ENCODE peak calls at places on chromosome 13, in seven cellular contexts. One of them, this sample, is unnamed.

GRCh38 chr13:28539625-28540286 is 44.8 kb upstream of the FLT1 start:
- DNase-seq in left colon: no peak
- DNase-seq in uterus: no peak
- DNase-seq in left ventricle myocardium inferior: no peak
- DNase-seq in GM12891: no peak
- DNase-seq in activated T-helper 2 cell treated with anti-CD3 and anti-CD28 coated beads, Interferon-gamma antibody, Interleukin-2, Interleukin-4, amounts not matched to agents 10 μg/mL and 5 μg/mL and 100 μg/mL, durations not matched to agents 14 hours and 24 hours and 36 hours: no peak
- DNase-seq in cortex of kidney: no peak
- DNase-seq in this sample: no peak

GRCh38 chr13:97256343-97256783 is 34.2 kb downstream of the MBNL2 start:
- DNase-seq in activated T-helper 2 cell treated with anti-CD3 and anti-CD28 coated beads, Interferon-gamma antibody, Interleukin-2, Interleukin-4, amounts not matched to agents 10 μg/mL and 5 μg/mL and 100 μg/mL, durations not matched to agents 14 hours and 24 hours and 36 hours: no peak
- DNase-seq in left colon: no peak
- DNase-seq in cortex of kidney: no peak
- DNase-seq in uterus: no peak
- DNase-seq in GM12891: no peak
- DNase-seq in left ventricle myocardium inferior: no peak
- DNase-seq in this sample: peak; percentile 88

GRCh38 chr13:98994896-98995295 is 17.0 kb upstream of the DOCK9 start:
- DNase-seq in uterus: no peak
- DNase-seq in left colon: no peak
- DNase-seq in GM12891: no peak
- DNase-seq in left ventricle myocardium inferior: no peak
- DNase-seq in activated T-helper 2 cell treated with anti-CD3 and anti-CD28 coated beads, Interferon-gamma antibody, Interleukin-2, Interleukin-4, amounts not matched to agents 10 μg/mL and 5 μg/mL and 100 μg/mL, durations not matched to agents 14 hours and 24 hours and 36 hours: no peak
- DNase-seq in cortex of kidney: no peak
- DNase-seq in this sample: no peak

GRCh38 chr13:113811081-113811928 is 52.3 kb downstream of the TMEM255B start:
- DNase-seq in left ventricle myocardium inferior: no peak
- DNase-seq in GM12891: no peak
- DNase-seq in uterus: no peak
- DNase-seq in activated T-helper 2 cell treated with anti-CD3 and anti-CD28 coated beads, Interferon-gamma antibody, Interleukin-2, Interleukin-4, amounts not matched to agents 10 μg/mL and 5 μg/mL and 100 μg/mL, durations not matched to agents 14 hours and 24 hours and 36 hours: no peak
- DNase-seq in cortex of kidney: no peak
- DNase-seq in left colon: no peak
- DNase-seq in this sample: no peak

GRCh38 chr13:78596701-78597550 is 6.4 kb downstream of the POU4F1 start:
- DNase-seq in uterus: no peak
- DNase-seq in left ventricle myocardium inferior: no peak
- DNase-seq in left colon: no peak
- DNase-seq in activated T-helper 2 cell treated with anti-CD3 and anti-CD28 coated beads, Interferon-gamma antibody, Interleukin-2, Interleukin-4, amounts not matched to agents 10 μg/mL and 5 μg/mL and 100 μg/mL, durations not matched to agents 14 hours and 24 hours and 36 hours: no peak
- DNase-seq in cortex of kidney: no peak
- DNase-seq in GM12891: no peak
- DNase-seq in this sample: no peak

GRCh38 chr13:32746474-32746873 is 160.2 kb downstream of the PDS5B start:
- DNase-seq in left ventricle myocardium inferior: no peak
- DNase-seq in activated T-helper 2 cell treated with anti-CD3 and anti-CD28 coated beads, Interferon-gamma antibody, Interleukin-2, Interleukin-4, amounts not matched to agents 10 μg/mL and 5 μg/mL and 100 μg/mL, durations not matched to agents 14 hours and 24 hours and 36 hours: no peak
- DNase-seq in left colon: no peak
- DNase-seq in uterus: no peak
- DNase-seq in GM12891: no peak
- DNase-seq in cortex of kidney: no peak
- DNase-seq in this sample: peak; percentile 11

GRCh38 chr13:103948477-103948876 is 882.3 kb upstream of the SLC10A2 start:
- DNase-seq in left ventricle myocardium inferior: no peak
- DNase-seq in left colon: no peak
- DNase-seq in uterus: no peak
- DNase-seq in GM12891: no peak
- DNase-seq in activated T-helper 2 cell treated with anti-CD3 and anti-CD28 coated beads, Interferon-gamma antibody, Interleukin-2, Interleukin-4, amounts not matched to agents 10 μg/mL and 5 μg/mL and 100 μg/mL, durations not matched to agents 14 hours and 24 hours and 36 hours: no peak
- DNase-seq in cortex of kidney: no peak
- DNase-seq in this sample: no peak

GRCh38 chr13:105627270-105627669 is 908.2 kb downstream of the EFNB2 start:
- DNase-seq in left colon: no peak
- DNase-seq in cortex of kidney: no peak
- DNase-seq in GM12891: no peak
- DNase-seq in activated T-helper 2 cell treated with anti-CD3 and anti-CD28 coated beads, Interferon-gamma antibody, Interleukin-2, Interleukin-4, amounts not matched to agents 10 μg/mL and 5 μg/mL and 100 μg/mL, durations not matched to agents 14 hours and 24 hours and 36 hours: no peak
- DNase-seq in left ventricle myocardium inferior: no peak
- DNase-seq in uterus: no peak
- DNase-seq in this sample: peak; percentile 63

GRCh38 chr13:28658539-28658795 is 463 bp upstream of the POMP start:
- DNase-seq in left colon: no peak
- DNase-seq in cortex of kidney: no peak
- DNase-seq in left ventricle myocardium inferior: no peak
- DNase-seq in GM12891: no peak
- DNase-seq in uterus: no peak
- DNase-seq in activated T-helper 2 cell treated with anti-CD3 and anti-CD28 coated beads, Interferon-gamma antibody, Interleukin-2, Interleukin-4, amounts not matched to agents 10 μg/mL and 5 μg/mL and 100 μg/mL, durations not matched to agents 14 hours and 24 hours and 36 hours: no peak
- DNase-seq in this sample: no peak

GRCh38 chr13:113184568-113185440 is 23.7 kb downstream of the PCID2 start:
- DNase-seq in left colon: no peak
- DNase-seq in cortex of kidney: no peak
- DNase-seq in left ventricle myocardium inferior: no peak
- DNase-seq in uterus: no peak
- DNase-seq in GM12891: no peak
- DNase-seq in activated T-helper 2 cell treated with anti-CD3 and anti-CD28 coated beads, Interferon-gamma antibody, Interleukin-2, Interleukin-4, amounts not matched to agents 10 μg/mL and 5 μg/mL and 100 μg/mL, durations not matched to agents 14 hours and 24 hours and 36 hours: no peak
- DNase-seq in this sample: no peak

GRCh38 chr13:59793107-59793506 is 370.6 kb downstream of the DIAPH3 start:
- DNase-seq in uterus: no peak
- DNase-seq in left ventricle myocardium inferior: no peak
- DNase-seq in cortex of kidney: no peak
- DNase-seq in activated T-helper 2 cell treated with anti-CD3 and anti-CD28 coated beads, Interferon-gamma antibody, Interleukin-2, Interleukin-4, amounts not matched to agents 10 μg/mL and 5 μg/mL and 100 μg/mL, durations not matched to agents 14 hours and 24 hours and 36 hours: no peak
- DNase-seq in GM12891: no peak
- DNase-seq in left colon: no peak
- DNase-seq in this sample: no peak

GRCh38 chr13:26965976-26966375 is 205.4 kb upstream of the GPR12 start:
- DNase-seq in GM12891: no peak
- DNase-seq in uterus: peak; percentile 66
- DNase-seq in left colon: peak; percentile 46
- DNase-seq in left ventricle myocardium inferior: peak; percentile 81
- DNase-seq in activated T-helper 2 cell treated with anti-CD3 and anti-CD28 coated beads, Interferon-gamma antibody, Interleukin-2, Interleukin-4, amounts not matched to agents 10 μg/mL and 5 μg/mL and 100 μg/mL, durations not matched to agents 14 hours and 24 hours and 36 hours: no peak
- DNase-seq in cortex of kidney: no peak
- DNase-seq in this sample: peak; percentile 20

GRCh38 chr13:52738719-52739467 is 727 bp downstream of the CNMD start:
- DNase-seq in activated T-helper 2 cell treated with anti-CD3 and anti-CD28 coated beads, Interferon-gamma antibody, Interleukin-2, Interleukin-4, amounts not matched to agents 10 μg/mL and 5 μg/mL and 100 μg/mL, durations not matched to agents 14 hours and 24 hours and 36 hours: no peak
- DNase-seq in uterus: no peak
- DNase-seq in GM12891: peak; percentile 58
- DNase-seq in left colon: no peak
- DNase-seq in left ventricle myocardium inferior: no peak
- DNase-seq in cortex of kidney: no peak
- DNase-seq in this sample: peak; percentile 2

GRCh38 chr13:100694722-100695644 is 20.4 kb upstream of the TMTC4 start:
- DNase-seq in left ventricle myocardium inferior: no peak
- DNase-seq in activated T-helper 2 cell treated with anti-CD3 and anti-CD28 coated beads, Interferon-gamma antibody, Interleukin-2, Interleukin-4, amounts not matched to agents 10 μg/mL and 5 μg/mL and 100 μg/mL, durations not matched to agents 14 hours and 24 hours and 36 hours: no peak
- DNase-seq in GM12891: no peak
- DNase-seq in uterus: no peak
- DNase-seq in cortex of kidney: no peak
- DNase-seq in left colon: no peak
- DNase-seq in this sample: peak; percentile 48

GRCh38 chr13:40562975-40563349 is 103.5 kb downstream of the FOXO1 start:
- DNase-seq in left ventricle myocardium inferior: no peak
- DNase-seq in cortex of kidney: no peak
- DNase-seq in left colon: no peak
- DNase-seq in activated T-helper 2 cell treated with anti-CD3 and anti-CD28 coated beads, Interferon-gamma antibody, Interleukin-2, Interleukin-4, amounts not matched to agents 10 μg/mL and 5 μg/mL and 100 μg/mL, durations not matched to agents 14 hours and 24 hours and 36 hours: no peak
- DNase-seq in GM12891: no peak
- DNase-seq in uterus: no peak
- DNase-seq in this sample: no peak

GRCh38 chr13:75217949-75218348 is 264.0 kb downstream of the TBC1D4 start:
- DNase-seq in left ventricle myocardium inferior: no peak
- DNase-seq in activated T-helper 2 cell treated with anti-CD3 and anti-CD28 coated beads, Interferon-gamma antibody, Interleukin-2, Interleukin-4, amounts not matched to agents 10 μg/mL and 5 μg/mL and 100 μg/mL, durations not matched to agents 14 hours and 24 hours and 36 hours: no peak
- DNase-seq in uterus: no peak
- DNase-seq in left colon: no peak
- DNase-seq in cortex of kidney: no peak
- DNase-seq in GM12891: no peak
- DNase-seq in this sample: peak; percentile 71

GRCh38 chr13:83881031-83881727 is 1.1 kb downstream of the SLITRK1 start:
- DNase-seq in cortex of kidney: no peak
- DNase-seq in GM12891: no peak
- DNase-seq in left colon: no peak
- DNase-seq in uterus: no peak
- DNase-seq in left ventricle myocardium inferior: no peak
- DNase-seq in activated T-helper 2 cell treated with anti-CD3 and anti-CD28 coated beads, Interferon-gamma antibody, Interleukin-2, Interleukin-4, amounts not matched to agents 10 μg/mL and 5 μg/mL and 100 μg/mL, durations not matched to agents 14 hours and 24 hours and 36 hours: no peak
- DNase-seq in this sample: peak; percentile 18

GRCh38 chr13:34002141-34002540 is 184.2 kb downstream of the RFC3 start:
- DNase-seq in activated T-helper 2 cell treated with anti-CD3 and anti-CD28 coated beads, Interferon-gamma antibody, Interleukin-2, Interleukin-4, amounts not matched to agents 10 μg/mL and 5 μg/mL and 100 μg/mL, durations not matched to agents 14 hours and 24 hours and 36 hours: no peak
- DNase-seq in cortex of kidney: no peak
- DNase-seq in left ventricle myocardium inferior: no peak
- DNase-seq in left colon: no peak
- DNase-seq in uterus: no peak
- DNase-seq in GM12891: no peak
- DNase-seq in this sample: no peak

GRCh38 chr13:104140557-104140956 is 1074.3 kb upstream of the SLC10A2 start:
- DNase-seq in GM12891: no peak
- DNase-seq in cortex of kidney: no peak
- DNase-seq in left ventricle myocardium inferior: no peak
- DNase-seq in uterus: no peak
- DNase-seq in left colon: no peak
- DNase-seq in activated T-helper 2 cell treated with anti-CD3 and anti-CD28 coated beads, Interferon-gamma antibody, Interleukin-2, Interleukin-4, amounts not matched to agents 10 μg/mL and 5 μg/mL and 100 μg/mL, durations not matched to agents 14 hours and 24 hours and 36 hours: no peak
- DNase-seq in this sample: no peak

GRCh38 chr13:97974773-97975172 is 21.3 kb downstream of the IPO5 start:
- DNase-seq in left colon: no peak
- DNase-seq in left ventricle myocardium inferior: no peak
- DNase-seq in cortex of kidney: no peak
- DNase-seq in activated T-helper 2 cell treated with anti-CD3 and anti-CD28 coated beads, Interferon-gamma antibody, Interleukin-2, Interleukin-4, amounts not matched to agents 10 μg/mL and 5 μg/mL and 100 μg/mL, durations not matched to agents 14 hours and 24 hours and 36 hours: no peak
- DNase-seq in uterus: no peak
- DNase-seq in GM12891: no peak
- DNase-seq in this sample: peak; percentile 2

This sample was measured in adipocyte.